ENCODE peak calls at places on chromosome 17, in six cellular contexts. E is sciatic nerve; I is left cardiac atrium; U is hippocampal formation; G is NCI-H69; O is stimulated activated CD8-positive, alpha-beta memory T cell treated with anti-CD3 and anti-CD28 coated beads, Interleukin-15, amount 100 ng/mL, for 24 hours. X is an unnamed sample.

GRCh38 chr17:32102697-32103096 is 39.6 kb upstream of the RHOT1 start:
- DNase-seq in O (no peak), G (no peak), I (no peak), E (no peak), U (no peak), X (no peak)

GRCh38 chr17:63880706-63881105 is 1.0 kb downstream of the GH2 start:
- DNase-seq in E (no peak), U (no peak), G (no peak), O (no peak), I (no peak), X (no peak)

GRCh38 chr17:37513711-37514110 is 24.0 kb downstream of the DUSP14 start:
- DNase-seq in E (no peak), I (no peak), G (no peak), O (no peak), U (no peak), X (no peak)

GRCh38 chr17:83109793-83110645 is 30.6 kb downstream of the METRNL start:
- DNase-seq in U (no peak), G (peak), I (peak), E (peak), O (no peak), X (peak)

GRCh38 chr17:48597775-48598631 is 4.4 kb upstream of the HOXB5 start:
- DNase-seq in G (peak), E (no peak), O (no peak), U (no peak), I (peak), X (peak)

GRCh38 chr17:77570565-77570898 is 388.0 kb upstream of the TNRC6C start:
- DNase-seq in I (no peak), U (no peak), E (no peak), O (no peak), G (no peak), X (no peak)

GRCh38 chr17:147796-148740 is 10.7 kb downstream of the SCGB1C2 start:
- DNase-seq in G (no peak), E (peak), I (peak), U (no peak), O (no peak), X (no peak)

GRCh38 chr17:78961571-78961970 is 18.2 kb downstream of the LGALS3BP start:
- DNase-seq in U (no peak), I (no peak), O (no peak), E (no peak), G (no peak), X (peak)

GRCh38 chr17:63665527-63666214 is 34.3 kb downstream of the LIMD2 start:
- DNase-seq in G (no peak), O (no peak), E (no peak), I (peak), U (peak), X (no peak)

GRCh38 chr17:21313320-21313719 is 28.8 kb downstream of the MAP2K3 start:
- DNase-seq in O (no peak), G (peak), E (peak), I (no peak), U (no peak), X (no peak)

GRCh38 chr17:16460796-16461605 is 31.0 kb downstream of the LRRC75A start:
- DNase-seq in I (no peak), O (no peak), G (no peak), E (no peak), U (no peak), X (no peak)

GRCh38 chr17:48997103-48997826 is at the start of gene IGF2BP1:
- DNase-seq in E (no peak), O (no peak), I (no peak), U (no peak), G (peak), X (no peak)

GRCh38 chr17:77210946-77211541 is 70.3 kb downstream of the SEC14L1 start:
- DNase-seq in O (no peak), U (no peak), G (no peak), I (no peak), E (peak), X (no peak)

GRCh38 chr17:28908640-28909098 is 5.8 kb upstream of the DHRS13 start:
- DNase-seq in E (peak), U (no peak), I (peak), O (no peak), G (no peak), X (no peak)

GRCh38 chr17:75472119-75472518 is 15.7 kb downstream of the TMEM94 start:
- DNase-seq in O (no peak), G (peak), E (no peak), I (no peak), U (no peak), X (no peak)

GRCh38 chr17:7929158-7930029 is at the start of gene KCNAB3:
- DNase-seq in G (peak), U (peak), I (peak), O (no peak), E (peak), X (peak)

GRCh38 chr17:50199211-50199633 is 2.2 kb downstream of the COL1A1 start:
- DNase-seq in O (no peak), U (no peak), G (no peak), E (no peak), I (no peak), X (peak)

GRCh38 chr17:70563301-70563820 is 394.0 kb downstream of the KCNJ2 start:
- DNase-seq in E (no peak), O (no peak), I (no peak), U (no peak), G (peak), X (no peak)

GRCh38 chr17:78979780-78980623 is at the start of gene LGALS3BP:
- DNase-seq in I (peak), E (peak), U (peak), G (peak), O (no peak), X (peak)

GRCh38 chr17:75808549-75808904 is 23.9 kb downstream of the UNK start:
- DNase-seq in U (no peak), O (no peak), I (no peak), E (no peak), G (no peak), X (no peak)

GRCh38 chr17:80005360-80006338 is 30.0 kb downstream of the TBC1D16 start:
- DNase-seq in E (peak), U (no peak), G (peak), I (no peak), O (no peak), X (no peak)

GRCh38 chr17:55433629-55434422 is 12.2 kb upstream of the MMD start:
- DNase-seq in E (no peak), U (no peak), O (no peak), G (peak), I (no peak), X (no peak)

GRCh38 chr17:37342589-37342988 is 33.2 kb upstream of the C17orf78 start:
- DNase-seq in I (no peak), U (no peak), G (no peak), O (no peak), E (no peak), X (no peak)

GRCh38 chr17:8066841-8067775 is 20.4 kb downstream of the ALOX12B start:
- DNase-seq in E (no peak), I (no peak), O (no peak), G (no peak), U (no peak), X (no peak)

GRCh38 chr17:6413073-6413472 is 21.8 kb downstream of the AIPL1 start:
- DNase-seq in G (peak), E (no peak), O (no peak), U (no peak), I (no peak), X (no peak)

GRCh38 chr17:27503636-27504035 is 47.4 kb downstream of the KSR1 start:
- DNase-seq in I (no peak), O (no peak), E (no peak), U (no peak), G (no peak), X (no peak)

GRCh38 chr17:50035421-50035879 is 20.5 kb upstream of the ITGA3 start:
- DNase-seq in I (no peak), U (no peak), E (no peak), O (no peak), G (peak), X (no peak)

GRCh38 chr17:43125967-43126910 is 1.1 kb upstream of the BRCA1 start:
- DNase-seq in U (no peak), E (no peak), O (no peak), I (peak), G (peak), X (no peak)

GRCh38 chr17:32299579-32300158 is 34.0 kb downstream of the RHBDL3 start:
- DNase-seq in O (no peak), U (no peak), E (no peak), G (no peak), I (no peak), X (no peak)

GRCh38 chr17:62656446-62656845 is 29.0 kb downstream of the MRC2 start:
- DNase-seq in U (no peak), G (no peak), E (no peak), O (no peak), I (no peak), X (no peak)

X was measured in right cardiac atrium.